ENCODE peak calls at places on chromosome 19, in six cellular contexts. R is heart left ventricle, W is A549, A is esophagus muscularis mucosa, X is ovary, U is spleen. H is an unnamed sample.

GRCh38 chr19:23917856-23918255 is 3.2 kb downstream of the ZNF726 start:
- DNase-seq in R (no peak), W (no peak), A (no peak), U (no peak), X (no peak), H (no peak)

GRCh38 chr19:41302624-41303351 is 7.2 kb upstream of the CCDC97 start:
- DNase-seq in A (no peak), X (no peak), U (peak), W (no peak), R (no peak), H (no peak)

GRCh38 chr19:3632098-3632497 is 5.5 kb upstream of the CACTIN start:
- DNase-seq in X (no peak), W (no peak), A (no peak), R (no peak), U (no peak), H (no peak)

GRCh38 chr19:18317998-18318800 is 4.7 kb downstream of the LSM4 start:
- DNase-seq in X (no peak), A (no peak), U (no peak), R (peak), W (no peak), H (no peak)

GRCh38 chr19:41407271-41407670 is 9.7 kb downstream of the BCKDHA start:
- DNase-seq in X (no peak), R (no peak), U (no peak), W (no peak), A (no peak), H (no peak)

GRCh38 chr19:49106648-49107135 is 7.5 kb upstream of the LIN7B start:
- DNase-seq in X (no peak), U (peak), W (peak), A (no peak), R (no peak), H (no peak)

GRCh38 chr19:55434356-55434755 is 8.7 kb downstream of the SHISA7 start:
- DNase-seq in A (no peak), X (no peak), W (no peak), U (no peak), R (no peak), H (no peak)

GRCh38 chr19:22144394-22144793 is 52.4 kb downstream of the ZNF676 start:
- DNase-seq in R (no peak), W (peak), U (no peak), X (no peak), A (no peak), H (no peak)

GRCh38 chr19:5627395-5627904 is 4.6 kb downstream of the SAFB start:
- DNase-seq in A (peak), X (no peak), W (no peak), U (peak), R (peak), H (peak)

GRCh38 chr19:3365447-3366103 is 808 bp upstream of the NFIC start:
- DNase-seq in U (peak), R (peak), X (peak), W (peak), A (no peak), H (peak)

GRCh38 chr19:12596485-12596884 is 14.1 kb downstream of the ZNF490 start:
- DNase-seq in W (no peak), U (peak), R (no peak), X (no peak), A (no peak), H (no peak)

GRCh38 chr19:55206664-55207500 is 2.4 kb downstream of the PTPRH start:
- DNase-seq in A (peak), U (peak), X (peak), W (peak), R (peak), H (peak)

GRCh38 chr19:39647918-39648317 is 7.8 kb upstream of the LGALS16 start:
- DNase-seq in R (no peak), A (no peak), X (no peak), U (no peak), W (no peak), H (no peak)

GRCh38 chr19:39637891-39638290 is 17.8 kb upstream of the LGALS16 start:
- DNase-seq in U (no peak), A (no peak), X (no peak), W (no peak), R (no peak), H (no peak)

GRCh38 chr19:39645800-39646411 is 9.8 kb upstream of the LGALS16 start:
- DNase-seq in X (no peak), U (no peak), R (no peak), A (no peak), W (no peak), H (no peak)

GRCh38 chr19:39641773-39642172 is 13.9 kb upstream of the LGALS16 start:
- DNase-seq in R (no peak), W (peak), A (no peak), X (no peak), U (no peak), H (no peak)

DNA sequence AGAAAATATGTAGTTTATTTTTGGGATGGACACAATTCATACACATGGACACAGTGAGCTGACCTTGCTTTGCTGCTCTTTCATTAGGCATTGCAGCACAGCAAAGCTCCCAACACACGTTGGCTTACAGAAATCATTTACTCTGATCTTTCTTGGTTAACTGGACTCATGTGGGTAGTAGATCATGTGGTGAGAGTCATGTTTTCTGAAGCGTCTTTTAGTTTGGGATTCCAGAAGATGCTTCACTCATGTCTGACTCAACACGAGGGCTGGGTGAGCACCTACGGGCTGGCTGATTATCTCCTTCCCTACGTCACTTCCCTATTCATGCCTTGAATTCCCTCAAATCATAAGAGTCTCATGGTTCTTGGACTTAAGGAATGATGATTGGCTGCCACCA is 12.1 kb upstream of the LGALS16 start:
- DNase-seq in X (no peak), R (no peak), W (no peak), A (no peak), U (no peak), H (no peak)
- TF ChIP-seq CTCF in X (no peak), R (no peak), W (no peak), A (no peak), U (no peak), H (no peak)

GRCh38 chr19:10432736-10433130 is 12.4 kb downstream of the PDE4A start:
- DNase-seq in A (no peak), W (no peak), R (peak), U (no peak), X (no peak), H (no peak)
- H3K4me3 ChIP-seq in A (peak), W (no peak), R (peak), U (no peak), X (no peak), H (no peak)

DNA sequence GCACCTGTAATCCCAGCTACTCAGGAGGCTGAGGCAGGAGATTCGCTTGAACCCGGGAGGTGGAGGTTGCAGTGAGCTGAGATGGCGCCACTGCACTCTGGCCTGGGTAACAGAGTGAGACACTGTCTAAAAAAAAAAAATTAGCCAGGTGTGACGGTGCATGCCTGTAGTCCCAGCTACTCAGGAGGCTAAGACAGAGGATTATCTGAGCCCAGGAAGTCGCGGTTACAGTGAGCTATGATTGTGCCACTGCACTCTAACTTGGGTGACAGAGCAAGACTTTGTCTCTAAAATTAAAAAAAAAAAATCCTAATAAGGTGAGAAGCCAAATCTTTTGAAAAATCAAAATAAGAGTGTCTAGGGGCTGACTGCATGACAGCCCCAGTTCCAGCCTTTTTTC is 9.7 kb upstream of the CEBPA start:
- DNase-seq in W (no peak), U (no peak), X (no peak), R (no peak), A (no peak), H (no peak)
- TF ChIP-seq POLR2A in W (no peak), U (no peak), X (no peak), R (no peak), A (no peak), H (no peak)

GRCh38 chr19:1214862-1215731 is 9.5 kb downstream of the STK11 start:
- DNase-seq in W (no peak), X (no peak), U (peak), R (peak), A (no peak), H (no peak)
- TF ChIP-seq CTCF in W (no peak), X (no peak), U (no peak), R (no peak), A (no peak), H (no peak)

GRCh38 chr19:8221161-8221560 is 12.0 kb downstream of the CERS4 start:
- DNase-seq in U (no peak), W (no peak), X (no peak), R (no peak), A (no peak), H (peak)
- H3K4me3 ChIP-seq in U (no peak), W (no peak), X (no peak), R (no peak), A (no peak), H (no peak)

DNA sequence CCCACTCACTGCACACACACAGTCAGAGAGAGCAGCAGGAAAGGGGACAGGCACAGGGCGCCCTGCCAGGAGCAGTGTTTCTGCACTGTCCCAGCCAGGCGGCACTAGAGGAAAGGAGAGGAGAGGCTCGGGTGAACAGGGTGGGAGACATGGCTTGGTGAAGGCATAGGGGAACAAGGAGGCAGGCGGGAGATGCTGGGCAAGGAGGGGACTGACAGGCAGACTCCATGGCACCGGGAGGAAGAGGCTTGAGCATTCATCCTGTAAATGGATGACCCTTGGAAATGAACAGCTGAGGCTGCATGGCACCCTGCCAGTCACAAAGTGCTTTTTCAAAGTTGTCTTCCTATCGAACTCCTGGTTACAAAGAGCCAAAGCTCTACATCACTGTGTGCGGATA is 22.5 kb downstream of the MED26 start:
- DNase-seq in X (no peak), R (peak), A (no peak), U (no peak), W (no peak), H (no peak)
- TF ChIP-seq POLR2A in X (no peak), R (no peak), A (no peak), U (no peak), W (no peak), H (no peak)

GRCh38 chr19:33528404-33528803 is 6.8 kb upstream of the PEPD start:
- DNase-seq in W (no peak), U (no peak), A (no peak), X (no peak), R (no peak), H (no peak)
- TF ChIP-seq CTCF in W (no peak), U (no peak), A (no peak), X (no peak), R (no peak), H (no peak)

H was measured in lower leg skin.